ENCODE peak calls at places on chromosome 1, in eight cellular contexts. W is KG1; O is colonic mucosa; K is stimulated activated CD4-positive, alpha-beta T cell treated with anti-CD3 and anti-CD28 coated beads, Interleukin-2, amount 100 ng/mL, for 24 hours; N is uterus; S is cerebellum; P is AG10803; V is aorta. J is an unnamed sample.

GRCh38 chr1:20481158-20481617 is 4.8 kb downstream of the CAMK2N1 start:
- DNase-seq in W (no peak), O (peak), K (no peak), N (no peak), S (no peak), P (no peak), V (no peak), J (no peak)

GRCh38 chr1:181095763-181096184 is 7.3 kb downstream of the IER5 start:
- DNase-seq in W (no peak), O (no peak), K (no peak), N (no peak), S (no peak), P (no peak), V (no peak), J (no peak)

GRCh38 chr1:36693116-36693515 is 210.4 kb upstream of the CSF3R start:
- DNase-seq in W (no peak), O (no peak), K (no peak), N (no peak), S (no peak), P (no peak), V (no peak), J (no peak)

GRCh38 chr1:22098752-22099151 is 44.1 kb downstream of the WNT4 start:
- DNase-seq in W (no peak), O (no peak), K (no peak), N (no peak), S (no peak), P (no peak), V (no peak), J (no peak)

GRCh38 chr1:31564606-31564989 is 11.7 kb upstream of the TINAGL1 start:
- DNase-seq in W (no peak), O (no peak), K (no peak), N (no peak), S (peak), P (no peak), V (no peak), J (peak)

GRCh38 chr1:38152351-38153082 is 105.9 kb upstream of the POU3F1 start:
- DNase-seq in W (no peak), O (no peak), K (no peak), N (no peak), S (no peak), P (no peak), V (no peak), J (no peak)

GRCh38 chr1:107804134-107804533 is 160.8 kb downstream of the VAV3 start:
- DNase-seq in W (no peak), O (no peak), K (no peak), N (no peak), S (no peak), P (no peak), V (no peak), J (no peak)

GRCh38 chr1:2515763-2516080 is 10.7 kb downstream of the PANK4 start:
- DNase-seq in W (no peak), O (no peak), K (no peak), N (no peak), S (no peak), P (no peak), V (no peak), J (no peak)

GRCh38 chr1:220166853-220167252 is 72.9 kb downstream of the IARS2 start:
- DNase-seq in W (no peak), O (no peak), K (no peak), N (no peak), S (no peak), P (no peak), V (no peak), J (no peak)

GRCh38 chr1:42114229-42114628 is 39.0 kb upstream of the GUCA2B start:
- DNase-seq in W (no peak), O (no peak), K (no peak), N (no peak), S (no peak), P (no peak), V (no peak), J (no peak)

GRCh38 chr1:101520302-101520701 is 283.5 kb downstream of the S1PR1 start:
- DNase-seq in W (no peak), O (peak), K (no peak), N (no peak), S (peak), P (peak), V (no peak), J (no peak)